ENCODE peak calls at places on chromosomes 16 and 17, in six cellular contexts. W is IMR-90, M is testis, R is epithelial cell of proximal tubule, B is GM23338, V is BE2C. F is an unnamed sample.

GRCh38 chr17:56114469-56114868 is 38.8 kb upstream of the ANKFN1 start:
- DNase-seq in W (no peak), M (no peak), R (no peak), B (no peak), V (no peak), F (no peak)

GRCh38 chr17:73719588-73720071 is 75.4 kb upstream of the SDK2 start:
- DNase-seq in W (no peak), M (peak), R (no peak), B (peak), V (peak), F (no peak)

GRCh38 chr17:63040816-63041215 is 74.8 kb downstream of the TANC2 start:
- DNase-seq in W (no peak), M (no peak), R (no peak), B (no peak), V (no peak), F (no peak)

GRCh38 chr17:12637015-12637414 is 28.7 kb upstream of the MYOCD start:
- DNase-seq in W (peak), M (no peak), R (peak), B (no peak), V (no peak), F (no peak)

GRCh38 chr17:1627219-1627986 is 1.2 kb downstream of the SLC43A2 start:
- DNase-seq in W (no peak), M (peak), R (no peak), B (peak), V (peak), F (no peak)

GRCh38 chr17:1180958-1181768 is 1.4 kb upstream of the ABR start:
- DNase-seq in W (no peak), M (no peak), R (no peak), B (peak), V (no peak), F (no peak)

GRCh38 chr17:35900280-35900679 is 20.1 kb upstream of the CCL5 start:
- DNase-seq in W (no peak), M (no peak), R (no peak), B (no peak), V (no peak), F (peak)

GRCh38 chr17:61410555-61411089 is 11.0 kb downstream of the TBX2 start:
- DNase-seq in W (peak), M (peak), R (no peak), B (peak), V (peak), F (peak)

GRCh38 chr16:2090819-2091721 is 43.3 kb downstream of the TSC2 start:
- DNase-seq in W (no peak), M (peak), R (no peak), B (peak), V (no peak), F (no peak)

GRCh38 chr17:49891694-49892389 is 44.0 kb upstream of the TAC4 start:
- DNase-seq in W (no peak), M (no peak), R (no peak), B (no peak), V (no peak), F (no peak)

GRCh38 chr16:71853413-71853812 is 7.6 kb downstream of the ATXN1L start:
- DNase-seq in W (no peak), M (no peak), R (no peak), B (no peak), V (no peak), F (no peak)

GRCh38 chr17:73280191-73280590 is 18.5 kb upstream of the CPSF4L start:
- DNase-seq in W (no peak), M (no peak), R (no peak), B (no peak), V (no peak), F (no peak)

GRCh38 chr16:52256310-52257078 is 290.4 kb downstream of the TOX3 start:
- DNase-seq in W (no peak), M (no peak), R (peak), B (no peak), V (no peak), F (no peak)

GRCh38 chr17:40530988-40531971 is 29.9 kb upstream of the TNS4 start:
- DNase-seq in W (no peak), M (no peak), R (no peak), B (no peak), V (no peak), F (no peak)

GRCh38 chr17:71987634-71988033 is 133.2 kb upstream of the SOX9 start:
- DNase-seq in W (peak), M (no peak), R (no peak), B (no peak), V (no peak), F (no peak)

GRCh38 chr16:17294856-17295255 is 175.9 kb downstream of the XYLT1 start:
- DNase-seq in W (no peak), M (no peak), R (no peak), B (no peak), V (no peak), F (no peak)

DNA sequence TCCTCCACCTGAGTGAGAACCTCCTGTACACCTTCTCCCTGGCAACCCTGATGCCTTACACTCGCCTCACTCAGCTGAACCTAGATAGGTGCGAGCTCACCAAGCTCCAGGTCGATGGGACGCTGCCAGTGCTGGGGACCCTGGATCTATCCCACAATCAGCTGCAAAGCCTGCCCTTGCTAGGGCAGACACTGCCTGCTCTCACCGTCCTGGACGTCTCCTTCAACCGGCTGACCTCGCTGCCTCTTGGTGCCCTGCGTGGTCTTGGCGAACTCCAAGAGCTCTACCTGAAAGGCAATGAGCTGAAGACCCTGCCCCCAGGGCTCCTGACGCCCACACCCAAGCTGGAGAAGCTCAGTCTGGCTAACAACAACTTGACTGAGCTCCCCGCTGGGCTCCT is 679 bp downstream of the GP1BA start:
- DNase-seq in W (no peak), M (no peak), R (no peak), B (no peak), V (no peak), F (no peak)
- H3K4me3 ChIP-seq in W (no peak), M (no peak), R (no peak), B (no peak), V (no peak), F (no peak)

DNA sequence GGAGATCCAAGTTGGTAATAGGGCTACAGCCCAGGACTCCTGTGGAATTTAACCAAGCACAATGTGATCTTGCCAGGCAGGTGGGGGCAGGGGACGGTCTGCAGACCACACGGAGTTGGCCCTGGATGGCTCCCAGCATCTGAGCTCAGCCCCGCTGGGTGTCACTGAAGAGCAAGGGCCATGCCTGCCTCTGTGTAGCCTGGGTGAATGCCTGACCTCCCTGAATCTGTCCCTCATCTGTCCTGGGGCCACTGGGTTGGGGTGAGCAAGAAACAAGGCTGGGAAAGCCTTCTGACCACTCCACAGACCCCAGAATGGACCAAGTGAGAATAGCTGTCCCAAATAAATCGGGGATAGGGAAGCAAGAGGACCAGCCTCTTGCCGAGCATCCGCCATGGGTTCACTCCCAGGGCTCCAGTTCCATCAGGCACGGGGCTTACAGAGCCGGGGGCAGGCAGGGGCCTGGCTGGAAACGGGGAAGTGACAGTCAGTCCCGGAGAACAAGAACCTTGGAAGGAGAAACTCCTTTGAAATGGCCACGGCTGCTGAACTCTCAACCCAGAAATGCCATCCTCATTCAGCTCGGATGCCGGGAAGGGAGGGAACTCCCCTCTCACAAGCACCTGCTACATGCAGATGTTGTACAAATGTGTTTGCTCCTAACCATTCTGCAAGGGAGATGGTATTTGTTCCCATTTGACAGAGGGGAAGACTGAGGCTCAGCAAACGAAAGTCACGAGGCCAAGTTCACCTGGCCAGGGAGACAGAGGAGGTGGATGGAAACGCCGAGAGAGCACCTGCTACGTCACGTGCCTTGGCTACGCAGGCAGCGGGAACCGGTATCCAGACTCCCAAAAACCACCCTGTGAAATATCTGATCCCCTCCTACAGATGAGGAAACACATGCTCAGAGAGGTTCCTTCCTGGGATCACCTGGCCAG is 50.0 kb downstream of the RMI2 start:
- DNase-seq in W (no peak), M (no peak), R (no peak), B (no peak), V (no peak), F (no peak)
- TF ChIP-seq CTCF in W (no peak), M (no peak), R (peak), B (no peak), V (peak), F (no peak)

GRCh38 chr16:67514382-67514828 is 14.2 kb upstream of the RIPOR1 start:
- DNase-seq in W (peak), M (peak), R (no peak), B (peak), V (peak), F (peak)

GRCh38 chr16:67504190-67505021 is 21.1 kb upstream of the AGRP start:
- DNase-seq in W (peak), M (peak), R (no peak), B (no peak), V (no peak), F (peak)

GRCh38 chr16:67506468-67506867 is 22.2 kb upstream of the RIPOR1 start:
- DNase-seq in W (no peak), M (no peak), R (no peak), B (peak), V (no peak), F (no peak)

GRCh38 chr16:67509016-67509415 is 19.6 kb upstream of the RIPOR1 start:
- DNase-seq in W (no peak), M (no peak), R (no peak), B (no peak), V (peak), F (no peak)
- H3K4me3 ChIP-seq in W (no peak), M (no peak), R (no peak), B (no peak), V (no peak), F (no peak)

GRCh38 chr17:57866723-57867122 is 16.9 kb upstream of the MRPS23 start:
- DNase-seq in W (no peak), M (no peak), R (no peak), B (no peak), V (no peak), F (no peak)

GRCh38 chr17:57868775-57869598 is 19.1 kb upstream of the MRPS23 start:
- DNase-seq in W (no peak), M (no peak), R (no peak), B (no peak), V (no peak), F (no peak)

GRCh38 chr17:57869599-57870282 is 19.9 kb upstream of the MRPS23 start:
- DNase-seq in W (peak), M (no peak), R (no peak), B (no peak), V (no peak), F (no peak)

GRCh38 chr17:57867126-57867525 is 17.3 kb upstream of the MRPS23 start:
- DNase-seq in W (no peak), M (no peak), R (no peak), B (no peak), V (no peak), F (no peak)

DNA sequence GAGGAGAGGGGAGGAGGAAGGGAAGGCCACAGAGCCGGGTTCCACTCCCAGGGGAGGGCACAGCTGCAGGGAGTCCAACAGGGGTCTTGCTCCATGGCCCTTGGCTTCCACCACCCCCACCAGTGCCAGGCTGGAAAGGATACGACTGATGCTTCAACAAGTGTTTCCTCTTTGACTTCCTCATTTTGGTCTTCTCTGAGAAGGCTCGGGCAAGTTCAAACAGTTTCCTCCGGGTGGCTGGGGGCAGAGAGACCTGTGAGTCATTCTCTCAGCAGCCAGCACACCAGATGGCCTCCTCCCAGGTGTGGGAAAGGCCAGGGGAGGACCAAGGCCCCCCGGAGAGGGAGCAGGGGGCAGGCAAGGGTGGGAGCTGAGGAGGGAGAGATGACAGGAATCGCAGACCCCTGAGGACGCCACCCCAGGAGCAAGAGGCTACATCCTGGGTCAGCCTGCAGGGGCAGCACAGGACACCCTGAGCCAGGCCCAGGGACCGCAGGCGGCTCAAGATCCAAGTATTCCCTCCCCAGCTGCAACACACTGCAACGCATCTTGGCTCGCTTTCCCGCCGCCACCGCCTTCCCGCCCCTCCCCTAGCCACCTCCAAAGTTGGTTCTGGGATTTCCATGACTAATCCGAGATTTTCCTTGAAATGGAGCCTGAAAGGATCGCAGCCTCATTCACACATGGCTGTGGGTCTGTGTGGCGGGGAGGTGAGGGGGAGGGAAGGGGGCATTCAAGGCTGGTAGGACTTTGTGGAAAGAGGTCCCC is 18.3 kb upstream of the MRPS23 start:
- DNase-seq in W (peak), M (peak), R (no peak), B (peak), V (peak), F (peak)
- TF ChIP-seq CTCF in W (peak), M (no peak), R (peak), B (peak), V (peak), F (peak)

DNA sequence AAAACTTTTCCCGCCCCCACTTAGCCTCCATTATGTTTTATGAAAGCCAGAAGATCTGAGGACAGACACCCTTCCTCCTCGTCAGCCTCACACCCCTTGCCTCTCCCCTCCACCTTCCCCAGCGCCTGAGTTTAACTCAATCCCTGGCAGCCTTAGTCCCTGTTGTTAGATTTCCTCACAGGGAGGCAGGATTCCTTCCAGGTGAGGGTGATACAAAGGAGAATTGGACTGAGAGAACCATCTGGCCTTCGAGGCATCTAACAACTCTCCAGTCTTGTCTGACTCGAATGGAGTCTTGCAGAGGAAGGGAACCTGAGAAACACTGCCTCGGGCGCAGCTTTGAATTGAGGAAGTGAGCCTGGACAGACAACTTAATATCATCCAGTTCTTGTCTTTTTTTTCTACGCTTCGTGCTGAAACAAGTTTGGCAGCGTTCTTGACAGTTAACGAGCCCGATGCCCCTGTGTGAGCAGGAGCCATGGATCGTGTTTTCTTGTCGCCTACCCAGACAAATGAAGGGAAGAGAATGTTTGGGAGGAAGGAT is 1.3 kb upstream of the ZNF768 start:
- DNase-seq in W (no peak), M (no peak), R (no peak), B (peak), V (no peak), F (no peak)
- H3K4me3 ChIP-seq in W (peak), M (peak), R (peak), B (peak), V (peak), F (peak)

GRCh38 chr17:31533546-31534155 is 142.2 kb downstream of the RAB11FIP4 start:
- DNase-seq in W (peak), M (peak), R (peak), B (peak), V (peak), F (no peak)
- TF ChIP-seq CTCF in W (peak), M (no peak), R (peak), B (peak), V (peak), F (peak)